ENCODE peak calls at places on chromosome 1, in eight cellular contexts. One of them, this sample, is unnamed.

GRCh38 chr1:245588250-245588649 is 433.5 kb downstream of the KIF26B start:
- DNase-seq in CD4-positive, alpha-beta T cell: no peak
- DNase-seq in T-cell: no peak
- DNase-seq in lower lobe of right lung: no peak
- DNase-seq in M059J: no peak
- DNase-seq in AG04450: no peak
- DNase-seq in activated CD4-positive, alpha-beta T cell treated with anti-CD3 and anti-CD28 coated beads, Interleukin-2, amount 50 U/mL, for 4 hours: no peak
- DNase-seq in lung: no peak
- DNase-seq in this sample: no peak

GRCh38 chr1:239914827-239915231 is 176.9 kb upstream of the FMN2 start:
- DNase-seq in CD4-positive, alpha-beta T cell: no peak
- DNase-seq in T-cell: no peak
- DNase-seq in lower lobe of right lung: no peak
- DNase-seq in M059J: peak; percentile 75
- DNase-seq in AG04450: peak; percentile 6
- DNase-seq in activated CD4-positive, alpha-beta T cell treated with anti-CD3 and anti-CD28 coated beads, Interleukin-2, amount 50 U/mL, for 4 hours: no peak
- DNase-seq in lung: no peak
- DNase-seq in this sample: no peak

GRCh38 chr1:7209340-7209739 is 424.1 kb downstream of the CAMTA1 start:
- DNase-seq in CD4-positive, alpha-beta T cell: no peak
- DNase-seq in T-cell: no peak
- DNase-seq in lower lobe of right lung: no peak
- DNase-seq in M059J: no peak
- DNase-seq in AG04450: no peak
- DNase-seq in activated CD4-positive, alpha-beta T cell treated with anti-CD3 and anti-CD28 coated beads, Interleukin-2, amount 50 U/mL, for 4 hours: no peak
- DNase-seq in lung: no peak
- DNase-seq in this sample: no peak

GRCh38 chr1:53586765-53587164 is 127.6 kb downstream of the DMRTB1 start:
- DNase-seq in CD4-positive, alpha-beta T cell: no peak
- DNase-seq in T-cell: no peak
- DNase-seq in lower lobe of right lung: no peak
- DNase-seq in M059J: no peak
- DNase-seq in AG04450: no peak
- DNase-seq in activated CD4-positive, alpha-beta T cell treated with anti-CD3 and anti-CD28 coated beads, Interleukin-2, amount 50 U/mL, for 4 hours: no peak
- DNase-seq in lung: no peak
- DNase-seq in this sample: no peak

GRCh38 chr1:168636642-168637111 is 60.3 kb downstream of the XCL1 start:
- DNase-seq in CD4-positive, alpha-beta T cell: no peak
- DNase-seq in T-cell: no peak
- DNase-seq in lower lobe of right lung: no peak
- DNase-seq in M059J: peak; percentile 59
- DNase-seq in AG04450: no peak
- DNase-seq in activated CD4-positive, alpha-beta T cell treated with anti-CD3 and anti-CD28 coated beads, Interleukin-2, amount 50 U/mL, for 4 hours: no peak
- DNase-seq in lung: no peak
- DNase-seq in this sample: peak; percentile 90

GRCh38 chr1:205665216-205665757 is 15.0 kb downstream of the SLC45A3 start:
- DNase-seq in CD4-positive, alpha-beta T cell: no peak
- DNase-seq in T-cell: no peak
- DNase-seq in lower lobe of right lung: no peak
- DNase-seq in M059J: no peak
- DNase-seq in AG04450: no peak
- DNase-seq in activated CD4-positive, alpha-beta T cell treated with anti-CD3 and anti-CD28 coated beads, Interleukin-2, amount 50 U/mL, for 4 hours: no peak
- DNase-seq in lung: no peak
- DNase-seq in this sample: no peak

GRCh38 chr1:37134599-37134998 is 100.3 kb upstream of the GRIK3 start:
- DNase-seq in CD4-positive, alpha-beta T cell: no peak
- DNase-seq in T-cell: no peak
- DNase-seq in lower lobe of right lung: no peak
- DNase-seq in M059J: no peak
- DNase-seq in AG04450: no peak
- DNase-seq in activated CD4-positive, alpha-beta T cell treated with anti-CD3 and anti-CD28 coated beads, Interleukin-2, amount 50 U/mL, for 4 hours: no peak
- DNase-seq in lung: no peak
- DNase-seq in this sample: no peak

GRCh38 chr1:229117664-229118300 is 153.1 kb upstream of the RAB4A start:
- DNase-seq in CD4-positive, alpha-beta T cell: no peak
- DNase-seq in T-cell: no peak
- DNase-seq in lower lobe of right lung: peak; percentile 85
- DNase-seq in M059J: peak; percentile 57
- DNase-seq in AG04450: peak; percentile 20
- DNase-seq in activated CD4-positive, alpha-beta T cell treated with anti-CD3 and anti-CD28 coated beads, Interleukin-2, amount 50 U/mL, for 4 hours: no peak
- DNase-seq in lung: peak; percentile 79
- DNase-seq in this sample: no peak

GRCh38 chr1:19514391-19514831 is 29.1 kb upstream of the CAPZB start:
- DNase-seq in CD4-positive, alpha-beta T cell: no peak
- DNase-seq in T-cell: no peak
- DNase-seq in lower lobe of right lung: no peak
- DNase-seq in M059J: no peak
- DNase-seq in AG04450: peak; percentile 58
- DNase-seq in activated CD4-positive, alpha-beta T cell treated with anti-CD3 and anti-CD28 coated beads, Interleukin-2, amount 50 U/mL, for 4 hours: no peak
- DNase-seq in lung: no peak
- DNase-seq in this sample: no peak

GRCh38 chr1:236394905-236395779 is 1.1 kb downstream of the EDARADD start:
- DNase-seq in CD4-positive, alpha-beta T cell: peak; percentile 25
- DNase-seq in T-cell: peak; percentile 8
- DNase-seq in lower lobe of right lung: no peak
- DNase-seq in M059J: peak; percentile 37
- DNase-seq in AG04450: no peak
- DNase-seq in activated CD4-positive, alpha-beta T cell treated with anti-CD3 and anti-CD28 coated beads, Interleukin-2, amount 50 U/mL, for 4 hours: peak; percentile 32
- DNase-seq in lung: no peak
- DNase-seq in this sample: no peak

GRCh38 chr1:36408479-36408878 is 10.8 kb upstream of the LSM10 start:
- DNase-seq in CD4-positive, alpha-beta T cell: no peak
- DNase-seq in T-cell: no peak
- DNase-seq in lower lobe of right lung: no peak
- DNase-seq in M059J: peak; percentile 85
- DNase-seq in AG04450: no peak
- DNase-seq in activated CD4-positive, alpha-beta T cell treated with anti-CD3 and anti-CD28 coated beads, Interleukin-2, amount 50 U/mL, for 4 hours: no peak
- DNase-seq in lung: no peak
- DNase-seq in this sample: no peak

GRCh38 chr1:152752225-152752624 is 5.6 kb upstream of the KPRP start:
- DNase-seq in CD4-positive, alpha-beta T cell: no peak
- DNase-seq in T-cell: no peak
- DNase-seq in lower lobe of right lung: no peak
- DNase-seq in M059J: peak; percentile 49
- DNase-seq in AG04450: no peak
- DNase-seq in activated CD4-positive, alpha-beta T cell treated with anti-CD3 and anti-CD28 coated beads, Interleukin-2, amount 50 U/mL, for 4 hours: no peak
- DNase-seq in lung: no peak
- DNase-seq in this sample: peak; percentile 74

GRCh38 chr1:119882172-119883029 is 13.9 kb downstream of the ADAM30 start:
- DNase-seq in CD4-positive, alpha-beta T cell: no peak
- DNase-seq in T-cell: no peak
- DNase-seq in lower lobe of right lung: no peak
- DNase-seq in M059J: no peak
- DNase-seq in AG04450: no peak
- DNase-seq in activated CD4-positive, alpha-beta T cell treated with anti-CD3 and anti-CD28 coated beads, Interleukin-2, amount 50 U/mL, for 4 hours: no peak
- DNase-seq in lung: no peak
- DNase-seq in this sample: no peak

GRCh38 chr1:78668427-78668826 is 18.8 kb downstream of the IFI44 start:
- DNase-seq in CD4-positive, alpha-beta T cell: no peak
- DNase-seq in T-cell: no peak
- DNase-seq in lower lobe of right lung: no peak
- DNase-seq in M059J: no peak
- DNase-seq in AG04450: no peak
- DNase-seq in activated CD4-positive, alpha-beta T cell treated with anti-CD3 and anti-CD28 coated beads, Interleukin-2, amount 50 U/mL, for 4 hours: no peak
- DNase-seq in lung: no peak
- DNase-seq in this sample: no peak

This sample was measured in keratinocyte.